ENCODE peak calls at places on chromosomes 16 and 17, in four cellular contexts. V is cardiac fibroblast, T is heart left ventricle, B is A549. D is an unnamed sample.

GRCh38 chr17:35372846-35373531 is 432 bp downstream of the SLFN11 start:
- DNase-seq in T (peak; percentile 29), V (peak; percentile 25), B (peak; percentile 15), D (no peak)

GRCh38 chr16:89120281-89120680 is 26.6 kb downstream of the ACSF3 start:
- DNase-seq in T (no peak), V (no peak), B (no peak), D (no peak)

GRCh38 chr17:81294512-81295030 is 536 bp downstream of the SLC38A10 start:
- DNase-seq in V (no peak), T (no peak), B (peak; percentile 53), D (no peak)

GRCh38 chr17:32461853-32462617 is 17.7 kb downstream of the PSMD11 start:
- DNase-seq in V (peak; percentile 82), T (peak; percentile 32), B (peak; percentile 71), D (no peak)

GRCh38 chr17:8954339-8954738 is 11.2 kb downstream of the PIK3R5 start:
- DNase-seq in B (no peak), T (peak; percentile 58), V (no peak), D (peak; percentile 66)

GRCh38 chr16:72475688-72476087 is 303.7 kb upstream of the PMFBP1 start:
- DNase-seq in T (no peak), V (no peak), B (no peak), D (no peak)

GRCh38 chr17:58184308-58184985 is 8.1 kb upstream of the EPX start:
- DNase-seq in T (no peak), B (no peak), V (peak; percentile 59), D (no peak)

GRCh38 chr17:57869599-57870282 is 19.9 kb upstream of the MRPS23 start:
- DNase-seq in B (peak; percentile 72), T (no peak), V (peak; percentile 78), D (no peak)

GRCh38 chr17:78365561-78366108 is 5.8 kb upstream of the SOCS3 start:
- DNase-seq in B (no peak), T (peak; percentile 20), V (no peak), D (no peak)

GRCh38 chr16:71746442-71747046 is 22.0 kb upstream of the PHLPP2 start:
- DNase-seq in B (peak; percentile 53), T (no peak), V (peak; percentile 71), D (no peak)

GRCh38 chr17:30969989-30970680 is 704 bp upstream of the RNF135 start:
- DNase-seq in V (no peak), B (peak; percentile 57), T (no peak), D (no peak)
- H3K4me3 ChIP-seq in V (peak overlapping the region; percentile 64), B (peak overlapping the region; percentile 60), T (peak overlapping the region; percentile 80), D (peak overlapping the region; percentile 80)

GRCh38 chr16:10314811-10315210 is 71.0 kb upstream of the ATF7IP2 start:
- DNase-seq in V (peak; percentile 27), T (no peak), B (no peak), D (no peak)
- TF ChIP-seq CTCF in V (no peak), T (peak; percentile 46), B (peak; percentile 27), D (no peak)

GRCh38 chr16:68236804-68237242 is 896 bp upstream of the ESRP2 start:
- DNase-seq in B (no peak), V (no peak), T (peak; percentile 26), D (no peak)

GRCh38 chr16:68234188-68235104 is 1.5 kb downstream of the ESRP2 start:
- DNase-seq in V (peak; percentile 10), T (peak; percentile 23), B (no peak), D (peak; percentile 90)

GRCh38 chr16:68233835-68234187 is 2.1 kb downstream of the ESRP2 start:
- DNase-seq in B (no peak), V (no peak), T (no peak), D (peak; percentile 86)

GRCh38 chr16:68235882-68236803 is at the start of gene ESRP2:
- DNase-seq in B (no peak), V (no peak), T (peak; percentile 40), D (peak; percentile 74)

GRCh38 chr16:68235105-68235881 is 634 bp downstream of the ESRP2 start:
- DNase-seq in T (peak; percentile 16), V (no peak), B (no peak), D (no peak)
- H3K4me3 ChIP-seq in T (no peak overlapping the region), V (no peak overlapping the region), B (no peak overlapping the region), D (peak overlapping the region; percentile 37)

GRCh38 chr16:67014641-67015315 is 14.2 kb upstream of the CBFB start:
- DNase-seq in T (no peak), V (no peak), B (no peak), D (no peak)

GRCh38 chr16:67016681-67017450 is 12.1 kb upstream of the CBFB start:
- DNase-seq in B (no peak), V (no peak), T (no peak), D (peak; percentile 66)

GRCh38 chr16:67013823-67014640 is 14.9 kb upstream of the CBFB start:
- DNase-seq in V (peak; percentile 64), T (peak; percentile 87), B (peak; percentile 41), D (peak; percentile 93)

GRCh38 chr16:67016143-67016542 is 12.8 kb upstream of the CBFB start:
- DNase-seq in B (no peak), T (no peak), V (no peak), D (peak; percentile 74)

DNA sequence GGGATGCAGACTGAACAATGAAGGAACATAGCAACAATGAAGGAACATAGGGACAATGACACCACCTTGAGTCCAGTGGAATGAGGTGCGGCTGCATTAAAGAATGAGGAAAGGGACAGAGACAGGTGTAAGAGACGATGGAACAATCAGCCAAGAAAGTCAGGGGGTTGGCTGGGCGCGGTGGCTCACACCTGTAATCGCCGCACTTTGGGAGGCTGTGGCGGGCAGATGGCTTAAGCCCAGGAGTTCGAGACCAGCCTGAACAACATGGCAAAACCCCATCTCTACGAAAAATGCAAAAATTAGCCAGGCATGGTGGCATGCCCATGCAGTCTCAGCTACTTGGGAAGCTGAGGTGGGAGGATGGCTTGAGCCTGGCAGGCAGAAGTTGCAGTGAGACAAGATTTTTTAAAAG is 13.6 kb upstream of the CBFB start:
- DNase-seq in B (no peak), V (no peak), T (no peak), D (peak; percentile 63)
- TF ChIP-seq CTCF in B (peak; percentile 19), V (no peak), T (no peak), D (no peak)

GRCh38 chr17:6503641-6504195 is 52.6 kb downstream of the PITPNM3 start:
- DNase-seq in V (no peak), T (no peak), B (no peak), D (peak; percentile 63)
- H3K4me3 ChIP-seq in V (no peak overlapping the region), T (no peak overlapping the region), B (no peak overlapping the region), D (no peak overlapping the region)

DNA sequence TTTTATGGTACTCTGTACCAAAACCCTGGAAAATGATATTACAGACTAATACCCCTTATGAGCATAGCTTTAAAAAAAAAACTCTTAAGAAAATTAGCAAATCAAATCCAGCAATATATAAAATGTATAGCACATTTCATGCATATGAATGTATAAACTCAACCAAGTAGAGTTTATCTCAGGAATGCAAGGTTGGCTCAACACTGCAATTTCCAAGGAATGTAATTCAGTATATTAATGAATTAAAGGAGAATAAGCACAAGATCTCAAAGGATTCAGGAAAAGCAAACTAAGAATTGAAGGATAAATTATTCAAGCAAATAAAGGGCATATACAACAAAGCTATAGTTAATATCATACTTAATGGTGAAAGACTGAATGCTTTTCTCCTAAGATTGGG is 61.9 kb upstream of the RPL38 start:
- DNase-seq in T (no peak), V (no peak), B (no peak), D (no peak)
- TF ChIP-seq CTCF in T (no peak), V (no peak), B (no peak), D (no peak)

DNA sequence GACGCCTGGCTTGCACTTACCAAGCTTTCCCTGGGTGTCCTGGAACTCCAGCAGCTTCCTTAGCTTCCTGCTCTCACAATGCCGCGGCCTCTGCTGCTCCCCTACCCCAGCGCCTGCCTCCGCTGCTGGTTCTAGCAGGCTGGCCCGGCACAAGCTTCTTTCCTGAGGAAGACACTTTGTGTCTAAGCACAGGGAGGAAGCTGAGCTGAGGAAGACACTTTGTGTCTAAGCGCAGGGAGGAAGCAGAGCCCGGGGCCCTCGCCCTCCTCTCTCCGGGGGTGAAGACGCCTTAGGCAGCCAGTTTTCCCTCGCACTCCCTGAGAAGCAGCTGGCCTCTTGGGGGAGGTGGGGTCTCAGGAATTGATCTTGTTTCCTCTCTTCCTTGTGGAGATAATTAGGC is 64.9 kb downstream of the PLD6 start:
- DNase-seq in B (no peak), V (no peak), T (no peak), D (no peak)
- H3K4me3 ChIP-seq in B (no peak overlapping the region), V (no peak overlapping the region), T (no peak overlapping the region), D (no peak overlapping the region)

DNA sequence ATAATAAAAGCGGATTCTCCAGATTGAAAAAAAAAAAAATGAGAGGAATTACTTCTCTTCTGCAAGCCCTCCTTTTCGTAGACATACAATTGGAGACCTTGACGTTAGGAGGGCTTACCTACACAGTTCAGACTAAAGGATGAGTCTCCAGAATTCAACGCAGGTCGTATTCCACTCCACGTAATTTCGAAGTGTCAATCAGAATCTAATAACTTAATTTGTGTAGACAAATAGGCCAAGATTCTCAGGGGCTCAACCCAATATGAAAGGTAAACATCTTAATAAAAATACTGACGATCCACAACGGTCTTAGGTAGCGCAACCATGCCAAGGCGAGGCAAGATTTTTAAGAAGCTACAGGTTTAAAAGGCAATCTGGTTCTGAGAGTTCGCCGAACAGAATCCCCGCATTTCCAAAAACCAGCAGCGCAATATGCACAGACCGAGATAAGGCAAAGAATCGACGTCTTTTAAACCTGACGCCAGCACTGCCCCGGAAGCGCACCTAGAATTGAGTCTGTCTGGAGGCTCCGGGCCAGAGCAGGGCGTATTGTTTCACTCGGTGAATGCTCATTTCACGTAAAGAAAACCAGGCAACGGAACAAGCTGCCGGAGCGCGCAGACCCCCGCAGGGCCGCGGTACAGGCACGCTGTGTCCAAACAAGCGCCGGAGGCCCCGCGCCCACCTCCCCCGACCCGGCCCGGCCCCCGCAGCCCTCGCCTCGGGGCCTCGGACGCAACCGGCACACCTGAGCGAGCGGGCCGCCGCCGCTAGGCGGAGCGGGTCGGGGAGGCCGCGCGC is 623 bp downstream of the MBTPS1 start:
- DNase-seq in B (peak; percentile 19), V (peak; percentile 42), T (no peak), D (peak; percentile 91)
- TF ChIP-seq CTCF in B (no peak), V (no peak), T (peak; percentile 24), D (no peak)

D was measured in lower leg skin.